ENCODE peak calls at places on chromosomes 3 and 15, in six cellular contexts. X is neural progenitor cell, R is heart left ventricle, Q is NCI-H526 treated with DMSO at 0.1 percent for 48 hours, T is amygdala, E is GM12864. I is an unnamed sample.
A peak's percentile ranks its signal among the peaks of the same experiment; 100 is the strongest.

GRCh38 chr3:40780341-40780800 is 255.6 kb downstream of the ZNF621 start:
- DNase-seq in X (peak; percentile 68), R (peak; percentile 88), Q (no peak), T (peak; percentile 87), E (no peak), I (no peak)

GRCh38 chr15:99201410-99202175 is 47.8 kb downstream of the TTC23 start:
- DNase-seq in X (no peak), R (no peak), Q (no peak), T (no peak), E (no peak), I (no peak)

GRCh38 chr3:116770815-116771450 is 61.4 kb downstream of the TUSC7 start:
- DNase-seq in X (peak; percentile 89), R (peak; percentile 18), Q (peak; percentile 38), T (peak; percentile 72), E (peak; percentile 48), I (peak; percentile 42)

GRCh38 chr15:78072080-78072892 is 5.2 kb downstream of the TBC1D2B start:
- DNase-seq in X (no peak), R (peak; percentile 43), Q (no peak), T (no peak), E (no peak), I (no peak)

GRCh38 chr3:152769523-152769922 is 65.4 kb upstream of the P2RY1 start:
- DNase-seq in X (no peak), R (no peak), Q (no peak), T (no peak), E (no peak), I (no peak)

GRCh38 chr3:125229168-125229567 is 16.6 kb upstream of the SLC12A8 start:
- DNase-seq in X (no peak), R (no peak), Q (no peak), T (no peak), E (no peak), I (no peak)

GRCh38 chr3:87626471-87626995 is 350.1 kb upstream of the POU1F1 start:
- DNase-seq in X (no peak), R (no peak), Q (no peak), T (no peak), E (no peak), I (no peak)

GRCh38 chr3:129581623-129582022 is 24.9 kb downstream of the PLXND1 start:
- DNase-seq in X (no peak), R (no peak), Q (no peak), T (no peak), E (no peak), I (no peak)

GRCh38 chr3:4359805-4360502 is 56.8 kb downstream of the SETMAR start:
- DNase-seq in X (no peak), R (no peak), Q (no peak), T (no peak), E (no peak), I (no peak)

GRCh38 chr3:72171461-72171860 is 386.5 kb upstream of the PROK2 start:
- DNase-seq in X (no peak), R (no peak), Q (no peak), T (peak; percentile 67), E (no peak), I (no peak)

GRCh38 chr3:58036287-58037032 is 28.2 kb downstream of the FLNB start:
- DNase-seq in X (no peak), R (no peak), Q (no peak), T (no peak), E (no peak), I (no peak)

GRCh38 chr3:41274944-41275668 is 75.8 kb downstream of the CTNNB1 start:
- DNase-seq in X (no peak), R (no peak), Q (no peak), T (no peak), E (no peak), I (no peak)

GRCh38 chr3:184814214-184814613 is 2.2 kb downstream of the VPS8 start:
- DNase-seq in X (no peak), R (no peak), Q (peak; percentile 87), T (no peak), E (no peak), I (no peak)

GRCh38 chr3:184568918-184569829 is 7.6 kb downstream of the EPHB3 start:
- DNase-seq in X (peak; percentile 72), R (peak; percentile 88), Q (peak; percentile 63), T (peak; percentile 73), E (no peak), I (no peak)

GRCh38 chr3:61146010-61146569 is 105.2 kb downstream of the FHIT start:
- DNase-seq in X (no peak), R (no peak), Q (no peak), T (no peak), E (no peak), I (no peak)

GRCh38 chr15:70584441-70584837 is 178.9 kb downstream of the UACA start:
- DNase-seq in X (no peak), R (no peak), Q (no peak), T (no peak), E (no peak), I (no peak)

GRCh38 chr15:41207687-41208448 is 22.7 kb downstream of the EXD1 start:
- DNase-seq in X (no peak), R (no peak), Q (no peak), T (no peak), E (no peak), I (no peak)

GRCh38 chr15:68818671-68819450 is 1.8 kb downstream of the ANP32A start:
- DNase-seq in X (peak; percentile 78), R (peak; percentile 65), Q (peak; percentile 25), T (peak; percentile 46), E (no peak), I (peak; percentile 30)